ENCODE peak calls at places on chromosome 3, in five cellular contexts. One of them, this sample, is unnamed.

GRCh38 chr3:133135303-133135702 is 97.1 kb downstream of the TMEM108 start:
- DNase-seq in colonic mucosa: no peak
- DNase-seq in osteocyte: no peak
- DNase-seq in AG09319: no peak
- DNase-seq in tibial nerve: no peak
- DNase-seq in this sample: no peak

GRCh38 chr3:16455946-16456345 is 57.6 kb downstream of the RFTN1 start:
- DNase-seq in colonic mucosa: no peak
- DNase-seq in osteocyte: no peak
- DNase-seq in AG09319: no peak
- DNase-seq in tibial nerve: no peak
- DNase-seq in this sample: no peak

GRCh38 chr3:5531741-5532140 is 344.2 kb downstream of the EDEM1 start:
- DNase-seq in colonic mucosa: no peak
- DNase-seq in osteocyte: no peak
- DNase-seq in AG09319: no peak
- DNase-seq in tibial nerve: no peak
- DNase-seq in this sample: no peak

GRCh38 chr3:141610993-141611392 is 124.2 kb downstream of the RASA2 start:
- DNase-seq in colonic mucosa: no peak
- DNase-seq in osteocyte: no peak
- DNase-seq in AG09319: no peak
- DNase-seq in tibial nerve: no peak
- DNase-seq in this sample: no peak

GRCh38 chr3:155957412-155957880 is 87.0 kb downstream of the GMPS start:
- DNase-seq in colonic mucosa: no peak
- DNase-seq in osteocyte: no peak
- DNase-seq in AG09319: no peak
- DNase-seq in tibial nerve: no peak
- DNase-seq in this sample: no peak

GRCh38 chr3:50664959-50665602 is 9.6 kb upstream of the DOCK3 start:
- DNase-seq in colonic mucosa: no peak
- DNase-seq in osteocyte: peak
- DNase-seq in AG09319: no peak
- DNase-seq in tibial nerve: no peak
- DNase-seq in this sample: no peak

GRCh38 chr3:115275897-115276296 is 128.8 kb upstream of the ZBTB20 start:
- DNase-seq in colonic mucosa: no peak
- DNase-seq in osteocyte: no peak
- DNase-seq in AG09319: no peak
- DNase-seq in tibial nerve: no peak
- DNase-seq in this sample: no peak

GRCh38 chr3:42851228-42851834 is 24.3 kb downstream of the CYP8B1 start:
- DNase-seq in colonic mucosa: no peak
- DNase-seq in osteocyte: peak
- DNase-seq in AG09319: no peak
- DNase-seq in tibial nerve: no peak
- DNase-seq in this sample: peak

GRCh38 chr3:38247366-38248035 is 18.1 kb upstream of the SLC22A13 start:
- DNase-seq in colonic mucosa: no peak
- DNase-seq in osteocyte: no peak
- DNase-seq in AG09319: peak
- DNase-seq in tibial nerve: peak
- DNase-seq in this sample: no peak

GRCh38 chr3:4107430-4107829 is 195.7 kb upstream of the SETMAR start:
- DNase-seq in colonic mucosa: no peak
- DNase-seq in osteocyte: no peak
- DNase-seq in AG09319: no peak
- DNase-seq in tibial nerve: no peak
- DNase-seq in this sample: no peak
- TF ChIP-seq CTCF in colonic mucosa: no peak
- TF ChIP-seq CTCF in osteocyte: no peak
- TF ChIP-seq CTCF in AG09319: no peak
- TF ChIP-seq CTCF in tibial nerve: no peak
- TF ChIP-seq CTCF in this sample: peak

GRCh38 chr3:171615281-171615680 is 155.1 kb upstream of the TNIK start:
- DNase-seq in colonic mucosa: no peak
- DNase-seq in osteocyte: no peak
- DNase-seq in AG09319: no peak
- DNase-seq in tibial nerve: no peak
- DNase-seq in this sample: no peak

GRCh38 chr3:171622126-171622525 is 161.9 kb upstream of the TNIK start:
- DNase-seq in colonic mucosa: no peak
- DNase-seq in osteocyte: no peak
- DNase-seq in AG09319: no peak
- DNase-seq in tibial nerve: no peak
- DNase-seq in this sample: no peak

GRCh38 chr3:171615742-171616141 is 155.5 kb upstream of the TNIK start:
- DNase-seq in colonic mucosa: no peak
- DNase-seq in osteocyte: no peak
- DNase-seq in AG09319: no peak
- DNase-seq in tibial nerve: no peak
- DNase-seq in this sample: no peak

GRCh38 chr3:171616798-171617197 is 156.6 kb upstream of the TNIK start:
- DNase-seq in colonic mucosa: no peak
- DNase-seq in osteocyte: no peak
- DNase-seq in AG09319: no peak
- DNase-seq in tibial nerve: no peak
- DNase-seq in this sample: no peak

GRCh38 chr3:171620825-171621434 is 160.7 kb upstream of the TNIK start:
- DNase-seq in colonic mucosa: no peak
- DNase-seq in osteocyte: no peak
- DNase-seq in AG09319: no peak
- DNase-seq in tibial nerve: no peak
- DNase-seq in this sample: no peak
- TF ChIP-seq CTCF in colonic mucosa: no peak
- TF ChIP-seq CTCF in osteocyte: no peak
- TF ChIP-seq CTCF in AG09319: no peak
- TF ChIP-seq CTCF in tibial nerve: no peak
- TF ChIP-seq CTCF in this sample: no peak

GRCh38 chr3:34388836-34389235 is 590.4 kb downstream of the PDCD6IP start:
- DNase-seq in colonic mucosa: no peak
- DNase-seq in osteocyte: no peak
- DNase-seq in AG09319: no peak
- DNase-seq in tibial nerve: no peak
- DNase-seq in this sample: no peak

GRCh38 chr3:34386309-34386708 is 587.9 kb downstream of the PDCD6IP start:
- DNase-seq in colonic mucosa: no peak
- DNase-seq in osteocyte: no peak
- DNase-seq in AG09319: no peak
- DNase-seq in tibial nerve: no peak
- DNase-seq in this sample: no peak

GRCh38 chr3:34382859-34383258 is 584.4 kb downstream of the PDCD6IP start:
- DNase-seq in colonic mucosa: no peak
- DNase-seq in osteocyte: no peak
- DNase-seq in AG09319: no peak
- DNase-seq in tibial nerve: no peak
- DNase-seq in this sample: no peak

DNA sequence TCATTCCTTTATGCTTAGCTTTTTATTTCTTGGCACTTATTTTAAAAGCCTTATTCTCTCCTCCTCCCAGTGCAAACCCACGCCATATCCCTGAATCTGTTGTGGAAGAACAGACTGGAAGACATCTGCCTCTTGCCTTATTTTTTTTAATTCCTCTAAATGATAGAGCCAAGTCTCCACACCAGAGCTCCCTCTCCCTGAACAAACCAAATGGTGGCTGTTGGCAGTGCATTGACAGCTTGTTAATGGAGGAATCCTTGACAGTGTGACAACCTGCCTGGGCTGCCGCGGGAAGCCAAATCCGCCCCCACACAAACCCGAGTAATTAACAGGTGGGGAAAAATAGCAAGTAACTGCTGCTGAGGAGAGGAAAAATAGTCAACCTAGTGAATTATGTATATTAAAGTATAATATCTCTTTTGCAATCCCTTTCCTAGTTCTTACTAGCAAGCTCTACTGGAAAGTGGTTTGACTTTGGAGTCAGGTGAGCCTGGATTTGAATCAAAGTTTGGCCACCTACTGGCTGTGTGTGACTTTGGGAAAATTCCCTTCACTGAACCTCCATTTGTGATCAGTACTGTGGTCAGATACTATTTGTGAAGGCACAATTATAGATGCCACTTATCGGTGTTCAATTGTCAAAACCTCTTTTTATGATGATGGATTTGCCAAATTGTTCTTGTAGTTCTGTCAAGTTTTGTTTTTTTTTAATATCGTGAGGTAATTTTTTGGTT is 589.6 kb downstream of the PDCD6IP start:
- DNase-seq in colonic mucosa: no peak
- DNase-seq in osteocyte: no peak
- DNase-seq in AG09319: no peak
- DNase-seq in tibial nerve: no peak
- DNase-seq in this sample: no peak
- TF ChIP-seq CTCF in colonic mucosa: no peak
- TF ChIP-seq CTCF in osteocyte: no peak
- TF ChIP-seq CTCF in AG09319: no peak
- TF ChIP-seq CTCF in tibial nerve: no peak
- TF ChIP-seq CTCF in this sample: peak

GRCh38 chr3:101676765-101677435 is at the start of gene ZBTB11:
- DNase-seq in colonic mucosa: peak
- DNase-seq in osteocyte: peak
- DNase-seq in AG09319: peak
- DNase-seq in tibial nerve: peak
- DNase-seq in this sample: peak
- TF ChIP-seq CTCF in colonic mucosa: peak
- TF ChIP-seq CTCF in osteocyte: peak
- TF ChIP-seq CTCF in AG09319: peak
- TF ChIP-seq CTCF in tibial nerve: peak
- TF ChIP-seq CTCF in this sample: peak

GRCh38 chr3:123655400-123655799 is 70.5 kb upstream of the HACD2 start:
- DNase-seq in colonic mucosa: no peak
- DNase-seq in osteocyte: no peak
- DNase-seq in AG09319: no peak
- DNase-seq in tibial nerve: peak
- DNase-seq in this sample: no peak

GRCh38 chr3:123657578-123657977 is 72.7 kb upstream of the HACD2 start:
- DNase-seq in colonic mucosa: peak
- DNase-seq in osteocyte: no peak
- DNase-seq in AG09319: no peak
- DNase-seq in tibial nerve: no peak
- DNase-seq in this sample: no peak

GRCh38 chr3:123656691-123657090 is 71.8 kb upstream of the HACD2 start:
- DNase-seq in colonic mucosa: no peak
- DNase-seq in osteocyte: no peak
- DNase-seq in AG09319: no peak
- DNase-seq in tibial nerve: no peak
- DNase-seq in this sample: no peak

GRCh38 chr3:123657111-123657510 is 72.3 kb upstream of the HACD2 start:
- DNase-seq in colonic mucosa: no peak
- DNase-seq in osteocyte: no peak
- DNase-seq in AG09319: no peak
- DNase-seq in tibial nerve: no peak
- DNase-seq in this sample: no peak

DNA sequence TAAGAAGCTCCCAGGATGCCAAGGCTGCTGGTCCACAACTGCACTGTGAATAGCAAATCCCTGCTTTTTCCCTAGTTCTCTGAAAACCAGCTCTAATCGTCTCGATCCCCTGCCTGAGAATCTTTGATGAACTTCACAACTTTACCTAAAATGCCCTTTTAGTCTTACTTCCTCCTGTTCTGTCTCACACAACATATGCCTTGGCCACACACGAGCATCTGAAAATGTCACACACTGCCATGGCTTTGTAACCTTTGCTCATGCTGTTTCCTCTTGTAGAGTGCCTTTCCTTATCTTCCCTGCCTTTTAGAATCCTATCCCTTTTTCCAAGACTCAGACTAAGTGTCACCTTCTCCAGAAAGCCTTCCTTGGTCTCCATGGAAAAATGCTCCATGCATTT is 71.4 kb upstream of the HACD2 start:
- DNase-seq in colonic mucosa: no peak
- DNase-seq in osteocyte: no peak
- DNase-seq in AG09319: no peak
- DNase-seq in tibial nerve: no peak
- DNase-seq in this sample: no peak
- TF ChIP-seq CTCF in colonic mucosa: no peak
- TF ChIP-seq CTCF in osteocyte: no peak
- TF ChIP-seq CTCF in AG09319: no peak
- TF ChIP-seq CTCF in tibial nerve: no peak
- TF ChIP-seq CTCF in this sample: no peak

This sample was measured in type B pancreatic cell.